ENCODE peak calls at places on chromosomes 13 and 19, in ten cellular contexts. E is heart left ventricle; L is GM04503; X is body of pancreas; R is fibroblast of lung; H is mucosa of descending colon; C is pancreas; T is NCI-H2081; W is CD4-positive, alpha-beta T cell; K is glutamatergic neuron. M is an unnamed sample.

GRCh38 chr13:102769679-102770078 is 3.9 kb downstream of the TEX30 start:
- DNase-seq in E (no peak), L (no peak), X (no peak), R (no peak), H (no peak), C (no peak), T (no peak), W (no peak), K (no peak), M (no peak)

GRCh38 chr13:111401151-111401550 is 80.7 kb downstream of the TEX29 start:
- DNase-seq in E (no peak), L (no peak), X (no peak), R (no peak), H (no peak), C (no peak), T (no peak), W (no peak), K (peak), M (no peak)

GRCh38 chr19:49696865-49697264 is 5.9 kb downstream of the CPT1C start:
- DNase-seq in E (peak), L (no peak), X (no peak), R (no peak), H (no peak), C (no peak), T (no peak), W (no peak), K (no peak), M (no peak)

GRCh38 chr19:56566904-56567273 is 379 bp upstream of the ZNF470 start:
- DNase-seq in E (peak), L (no peak), X (peak), R (no peak), H (peak), C (peak), T (no peak), W (no peak), K (peak), M (peak)

GRCh38 chr13:99123101-99124045 is 77.3 kb upstream of the UBAC2 start:
- DNase-seq in E (no peak), L (peak), X (no peak), R (peak), H (no peak), C (no peak), T (no peak), W (no peak), K (no peak), M (no peak)

GRCh38 chr19:18865973-18866799 is 29.8 kb downstream of the CERS1 start:
- DNase-seq in E (peak), L (no peak), X (peak), R (peak), H (peak), C (no peak), T (no peak), W (peak), K (peak), M (peak)

GRCh38 chr13:111519041-111519440 is 198.6 kb downstream of the TEX29 start:
- DNase-seq in E (no peak), L (no peak), X (no peak), R (no peak), H (no peak), C (no peak), T (no peak), W (no peak), K (no peak), M (peak)

GRCh38 chr19:7641288-7642276 is 4.7 kb downstream of the STXBP2 start:
- DNase-seq in E (no peak), L (no peak), X (no peak), R (no peak), H (peak), C (peak), T (no peak), W (no peak), K (no peak), M (no peak)

GRCh38 chr19:1232652-1233360 is 5.0 kb downstream of the CBARP start:
- DNase-seq in E (peak), L (no peak), X (peak), R (peak), H (no peak), C (no peak), T (no peak), W (no peak), K (no peak), M (peak)

GRCh38 chr19:23822735-23823134 is 64.0 kb upstream of the ZNF681 start:
- DNase-seq in E (no peak), L (no peak), X (no peak), R (no peak), H (no peak), C (no peak), T (no peak), W (no peak), K (no peak), M (no peak)

GRCh38 chr13:49549289-49549688 is 36.1 kb downstream of the RCBTB1 start:
- DNase-seq in E (no peak), L (no peak), X (peak), R (no peak), H (no peak), C (peak), T (no peak), W (no peak), K (no peak), M (no peak)

GRCh38 chr19:7292950-7293794 is 1.0 kb downstream of the INSR start:
- DNase-seq in E (peak), L (no peak), X (peak), R (no peak), H (peak), C (peak), T (no peak), W (no peak), K (peak), M (peak)

GRCh38 chr13:108728370-108728769 is 99.0 kb downstream of the MYO16 start:
- DNase-seq in E (no peak), L (no peak), X (no peak), R (no peak), H (no peak), C (no peak), T (no peak), W (no peak), K (no peak), M (no peak)

GRCh38 chr13:77876176-77876575 is 42.5 kb downstream of the EDNRB start:
- DNase-seq in E (no peak), L (no peak), X (no peak), R (peak), H (no peak), C (no peak), T (no peak), W (no peak), K (no peak), M (no peak)

GRCh38 chr13:53174550-53174949 is 145.9 kb downstream of the OLFM4 start:
- DNase-seq in E (no peak), L (no peak), X (no peak), R (no peak), H (no peak), C (no peak), T (no peak), W (no peak), K (no peak), M (no peak)

GRCh38 chr13:44393391-44393790 is 19.8 kb downstream of the SERP2 start:
- DNase-seq in E (no peak), L (no peak), X (peak), R (peak), H (peak), C (peak), T (no peak), W (no peak), K (no peak), M (peak)

GRCh38 chr19:861756-862528 is 2.5 kb downstream of the CFD start:
- DNase-seq in E (no peak), L (no peak), X (peak), R (no peak), H (peak), C (peak), T (no peak), W (peak), K (peak), M (peak)

GRCh38 chr13:113179374-113180230 is 21.2 kb downstream of the PROZ start:
- DNase-seq in E (peak), L (no peak), X (no peak), R (peak), H (no peak), C (no peak), T (no peak), W (no peak), K (no peak), M (peak)

GRCh38 chr13:25659091-25659502 is 287.3 kb downstream of the ATP8A2 start:
- DNase-seq in E (no peak), L (no peak), X (no peak), R (peak), H (no peak), C (no peak), T (no peak), W (no peak), K (no peak), M (no peak)

GRCh38 chr13:31227870-31228269 is 28.1 kb downstream of the B3GLCT start:
- DNase-seq in E (no peak), L (no peak), X (no peak), R (no peak), H (no peak), C (no peak), T (no peak), W (no peak), K (no peak), M (no peak)

GRCh38 chr13:107360010-107360409 is 792.1 kb upstream of the ARGLU1 start:
- DNase-seq in E (no peak), L (no peak), X (no peak), R (no peak), H (no peak), C (no peak), T (no peak), W (no peak), K (no peak), M (no peak)

GRCh38 chr13:83221813-83222241 is 660.4 kb downstream of the SLITRK1 start:
- DNase-seq in E (no peak), L (peak), X (no peak), R (peak), H (no peak), C (no peak), T (no peak), W (no peak), K (no peak), M (no peak)

GRCh38 chr19:8905342-8905741 is 73.2 kb downstream of the MBD3L1 start:
- DNase-seq in E (no peak), L (no peak), X (no peak), R (no peak), H (no peak), C (no peak), T (no peak), W (no peak), K (no peak), M (no peak)

GRCh38 chr19:1239796-1240737 is 1.5 kb upstream of the ATP5F1D start:
- DNase-seq in E (peak), L (no peak), X (peak), R (peak), H (peak), C (peak), T (peak), W (peak), K (peak), M (peak)

GRCh38 chr19:20247016-20247683 is 80.1 kb downstream of the ZNF486 start:
- DNase-seq in E (no peak), L (no peak), X (peak), R (peak), H (peak), C (peak), T (no peak), W (peak), K (peak), M (peak)

M was measured in testis.